ENCODE peak calls at places on chromosomes 12 and 14, in seven cellular contexts. H is stomach, E is neuronal stem cell, B is substantia nigra, I is small intestine, Q is testis, D is keratinocyte. U is an unnamed sample.

GRCh38 chr12:15700595-15700994 is 88.6 kb downstream of the EPS8 start:
- DNase-seq in I (no peak), H (no peak), D (peak), Q (no peak), B (no peak), E (no peak), U (no peak)

GRCh38 chr12:49974231-49974675 is 1.5 kb downstream of the AQP6 start:
- DNase-seq in Q (peak), B (peak), I (no peak), E (no peak), D (no peak), H (peak), U (no peak)

GRCh38 chr12:80491176-80491575 is 47.1 kb downstream of the PTPRQ start:
- DNase-seq in B (no peak), Q (no peak), D (no peak), E (no peak), I (no peak), H (no peak), U (no peak)

GRCh38 chr12:39467432-39467870 is 24.5 kb upstream of the KIF21A start:
- DNase-seq in Q (no peak), D (no peak), E (no peak), I (peak), H (no peak), B (no peak), U (no peak)

GRCh38 chr12:106248177-106248848 is 493 bp upstream of the CKAP4 start:
- DNase-seq in D (no peak), B (no peak), E (peak), H (peak), I (peak), Q (peak), U (no peak)

GRCh38 chr14:52189330-52189729 is 78.2 kb upstream of the PTGDR start:
- DNase-seq in D (no peak), Q (no peak), E (no peak), I (no peak), H (no peak), B (no peak), U (no peak)

GRCh38 chr12:12449533-12450025 is 92.7 kb downstream of the BORCS5 start:
- DNase-seq in E (no peak), H (peak), D (no peak), I (peak), B (no peak), Q (peak), U (no peak)

GRCh38 chr14:29993148-29993547 is 65.5 kb upstream of the PRKD1 start:
- DNase-seq in H (no peak), I (peak), B (no peak), E (no peak), D (no peak), Q (no peak), U (no peak)

GRCh38 chr12:6560501-6561205 is 4.8 kb upstream of the IFFO1 start:
- DNase-seq in I (no peak), H (no peak), E (no peak), B (no peak), D (no peak), Q (no peak), U (no peak)

GRCh38 chr14:32473476-32473875 is 144.4 kb downstream of the AKAP6 start:
- DNase-seq in Q (peak), I (peak), B (no peak), D (peak), H (no peak), E (no peak), U (no peak)

GRCh38 chr14:34003052-34003668 is 52.3 kb upstream of the EGLN3 start:
- DNase-seq in D (no peak), H (no peak), E (no peak), B (no peak), Q (no peak), I (no peak), U (no peak)

GRCh38 chr12:27229367-27229766 is 14.7 kb upstream of the STK38L start:
- DNase-seq in I (no peak), E (no peak), D (no peak), B (no peak), H (no peak), Q (no peak), U (no peak)

GRCh38 chr12:46701356-46701755 is 124.4 kb downstream of the SLC38A4 start:
- DNase-seq in I (no peak), H (no peak), Q (no peak), B (no peak), E (no peak), D (no peak), U (no peak)

GRCh38 chr14:105492966-105493871 is 2.2 kb downstream of the TEDC1 start:
- DNase-seq in I (no peak), Q (no peak), B (no peak), D (no peak), H (no peak), E (no peak), U (no peak)

GRCh38 chr12:51240971-51241370 is 2.3 kb downstream of the DAZAP2 start:
- DNase-seq in D (no peak), B (no peak), H (no peak), E (no peak), I (no peak), Q (no peak), U (no peak)

GRCh38 chr12:90261283-90261682 is 552.6 kb upstream of the ATP2B1 start:
- DNase-seq in D (no peak), B (no peak), I (no peak), H (no peak), Q (no peak), E (no peak), U (no peak)

GRCh38 chr12:104864668-104865067 is 93.4 kb downstream of the SLC41A2 start:
- DNase-seq in B (no peak), E (no peak), H (no peak), I (peak), Q (no peak), D (no peak), U (no peak)

GRCh38 chr12:79299447-79300198 is 391.1 kb downstream of the PAWR start:
- DNase-seq in D (no peak), Q (no peak), H (no peak), E (no peak), I (no peak), B (no peak), U (no peak)

GRCh38 chr12:47415054-47415453 is 290.8 kb downstream of the RPAP3 start:
- DNase-seq in D (no peak), Q (no peak), H (no peak), I (no peak), E (no peak), B (no peak), U (no peak)

GRCh38 chr14:69048456-69048855 is 69.4 kb upstream of the ACTN1 start:
- DNase-seq in H (peak), E (no peak), Q (peak), B (no peak), D (no peak), I (peak), U (no peak)

GRCh38 chr14:39107624-39108023 is 4.6 kb upstream of the SEC23A start:
- DNase-seq in E (no peak), H (no peak), Q (no peak), I (peak), D (no peak), B (no peak), U (no peak)

GRCh38 chr14:74333909-74334308 is 14.4 kb upstream of the VRTN start:
- DNase-seq in I (no peak), E (no peak), H (no peak), B (no peak), Q (no peak), D (no peak), U (no peak)

GRCh38 chr12:34304546-34304945 is 282.2 kb downstream of the ALG10 start:
- DNase-seq in D (no peak), B (no peak), H (no peak), Q (no peak), E (no peak), I (no peak), U (no peak)

GRCh38 chr14:33363687-33364086 is 425.0 kb downstream of the NPAS3 start:
- DNase-seq in I (no peak), B (no peak), Q (no peak), E (no peak), H (no peak), D (no peak), U (no peak)

GRCh38 chr14:75566321-75566720 is 12.1 kb upstream of the FLVCR2 start:
- DNase-seq in I (no peak), H (no peak), Q (no peak), D (no peak), E (no peak), B (no peak), U (no peak)

GRCh38 chr12:130916251-130916911 is 37.3 kb upstream of the ADGRD1 start:
- DNase-seq in B (peak), E (peak), D (no peak), I (peak), Q (peak), H (peak), U (peak)

GRCh38 chr12:90126125-90126524 is 417.5 kb upstream of the ATP2B1 start:
- DNase-seq in I (no peak), H (no peak), D (no peak), Q (no peak), E (no peak), B (no peak), U (no peak)

GRCh38 chr12:107503851-107504502 is 181.6 kb upstream of the PWP1 start:
- DNase-seq in H (no peak), B (no peak), D (no peak), E (no peak), I (no peak), Q (no peak), U (no peak)

GRCh38 chr12:124620606-124621295 is 53.3 kb upstream of the NCOR2 start:
- DNase-seq in E (no peak), D (peak), B (no peak), Q (no peak), I (no peak), H (no peak), U (no peak)

GRCh38 chr12:124623344-124623885 is 56.0 kb upstream of the NCOR2 start:
- DNase-seq in D (no peak), B (no peak), I (no peak), H (no peak), Q (no peak), E (no peak), U (no peak)

GRCh38 chr12:124622326-124622725 is 54.9 kb upstream of the NCOR2 start:
- DNase-seq in H (no peak), E (no peak), I (no peak), Q (no peak), B (no peak), D (no peak), U (no peak)

GRCh38 chr12:124621296-124621660 is 53.9 kb upstream of the NCOR2 start:
- DNase-seq in H (no peak), D (no peak), I (no peak), E (no peak), B (no peak), Q (peak), U (no peak)

DNA sequence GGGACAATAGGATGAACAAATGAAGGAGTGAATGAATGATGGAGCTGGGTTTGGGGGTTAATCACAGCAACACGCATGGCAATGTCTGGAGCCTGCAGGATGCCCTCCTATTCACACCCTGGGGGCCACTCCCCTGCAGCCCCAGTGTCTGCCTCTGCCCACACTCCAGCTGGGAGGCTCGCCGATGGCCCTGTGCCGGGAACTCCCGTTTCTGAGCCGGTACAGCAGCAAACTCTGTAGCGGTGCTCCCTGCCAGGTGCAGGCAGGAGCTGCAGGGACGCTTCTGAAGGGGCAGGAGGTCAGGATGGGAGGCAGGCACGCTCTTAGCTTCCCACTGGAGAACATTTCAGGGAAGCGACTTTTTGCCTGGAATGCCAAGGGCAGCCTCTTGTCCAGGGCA is 55.4 kb upstream of the NCOR2 start:
- DNase-seq in H (no peak), D (no peak), I (no peak), Q (peak), E (no peak), B (no peak), U (no peak)
- H3K27ac ChIP-seq in H (no peak), D (no peak), I (no peak), Q (no peak), E (no peak), B (no peak), U (no peak)

GRCh38 chr14:23537351-23538048 is 14.1 kb downstream of the ZFHX2 start:
- DNase-seq in Q (no peak), I (no peak), E (no peak), H (no peak), B (no peak), D (no peak), U (no peak)

GRCh38 chr14:23539209-23539866 is 12.2 kb downstream of the ZFHX2 start:
- DNase-seq in B (peak), Q (peak), E (peak), I (peak), H (no peak), D (no peak), U (no peak)

GRCh38 chr14:23536494-23536893 is 15.1 kb downstream of the ZFHX2 start:
- DNase-seq in Q (no peak), H (no peak), D (no peak), B (no peak), E (no peak), I (no peak), U (no peak)

GRCh38 chr14:23538785-23539184 is 12.8 kb downstream of the ZFHX2 start:
- DNase-seq in Q (no peak), B (peak), I (no peak), H (no peak), E (no peak), D (no peak), U (no peak)

DNA sequence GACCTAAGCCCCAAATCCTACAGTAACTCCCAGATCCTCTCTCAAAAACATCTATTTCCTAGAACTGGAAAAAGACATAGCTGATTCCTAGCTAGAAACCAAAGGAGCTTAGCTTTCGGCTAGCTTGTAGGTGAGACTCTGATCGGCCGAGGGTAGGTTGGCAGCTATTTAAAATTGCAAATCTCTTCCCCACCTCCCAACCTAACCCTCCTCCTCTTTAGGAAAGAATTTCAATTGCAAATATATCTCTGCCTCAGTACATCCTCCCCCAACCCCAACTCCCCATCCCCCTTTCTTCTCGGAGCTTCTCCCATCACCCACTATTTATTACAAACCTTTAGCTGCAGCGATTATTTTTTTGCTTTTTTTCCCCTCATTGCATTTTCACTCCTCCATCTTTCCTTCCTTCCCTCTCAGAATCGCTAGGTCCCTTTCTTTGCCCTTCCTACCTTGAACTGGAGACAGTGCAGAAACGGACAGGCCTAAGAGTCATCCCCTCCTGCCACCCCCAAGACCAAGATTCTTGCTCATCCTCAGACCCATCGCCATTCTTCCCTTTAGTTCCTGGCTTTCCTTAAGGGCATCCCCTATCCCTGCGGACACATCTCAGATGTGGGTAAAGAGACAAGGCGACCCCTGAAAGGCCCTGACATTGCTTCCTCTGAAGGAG is 13.4 kb downstream of the ZFHX2 start:
- DNase-seq in D (no peak), Q (no peak), E (no peak), I (no peak), B (no peak), H (no peak), U (no peak)
- H3K27ac ChIP-seq in D (no peak), Q (no peak), E (peak), I (no peak), B (peak), H (no peak), U (peak)

GRCh38 chr12:132310181-132311040 is 19.0 kb downstream of the GALNT9 start:
- DNase-seq in Q (no peak), B (no peak), D (no peak), I (no peak), H (no peak), E (no peak), U (no peak)

GRCh38 chr12:132314035-132314434 is 15.4 kb downstream of the GALNT9 start:
- DNase-seq in I (no peak), Q (no peak), H (no peak), D (no peak), E (no peak), B (no peak), U (no peak)

GRCh38 chr12:132311201-132311915 is 18.0 kb downstream of the GALNT9 start:
- DNase-seq in Q (no peak), D (no peak), H (no peak), E (no peak), I (no peak), B (no peak), U (no peak)

GRCh38 chr12:132313182-132313581 is 16.2 kb downstream of the GALNT9 start:
- DNase-seq in I (no peak), E (no peak), B (no peak), H (no peak), D (no peak), Q (no peak), U (no peak)

GRCh38 chr12:132312516-132312915 is 16.9 kb downstream of the GALNT9 start:
- DNase-seq in E (no peak), Q (no peak), H (no peak), I (no peak), D (no peak), B (no peak), U (no peak)
- H3K27ac ChIP-seq in E (no peak), Q (no peak), H (no peak), I (no peak), D (no peak), B (no peak), U (no peak)

GRCh38 chr14:96086032-96086431 is 46.9 kb downstream of the C14orf132 start:
- DNase-seq in Q (no peak), D (no peak), E (no peak), H (no peak), B (no peak), I (no peak), U (no peak)
- H3K27ac ChIP-seq in Q (no peak), D (no peak), E (no peak), H (no peak), B (no peak), I (no peak), U (no peak)

GRCh38 chr12:114975974-114976310 is 292.0 kb upstream of the TBX3 start:
- DNase-seq in H (no peak), D (no peak), I (no peak), Q (no peak), B (no peak), E (no peak), U (no peak)

GRCh38 chr12:114976959-114977358 is 293.0 kb upstream of the TBX3 start:
- DNase-seq in I (no peak), E (no peak), Q (no peak), B (no peak), H (no peak), D (no peak), U (no peak)

GRCh38 chr12:114974333-114974732 is 290.4 kb upstream of the TBX3 start:
- DNase-seq in B (no peak), E (no peak), D (no peak), I (no peak), H (no peak), Q (no peak), U (no peak)

GRCh38 chr12:114975283-114975973 is 291.5 kb upstream of the TBX3 start:
- DNase-seq in I (no peak), D (no peak), Q (no peak), H (no peak), E (no peak), B (no peak), U (no peak)

GRCh38 chr12:114976361-114976760 is 292.4 kb upstream of the TBX3 start:
- DNase-seq in I (no peak), H (no peak), Q (no peak), D (no peak), E (no peak), B (no peak), U (no peak)
- H3K27ac ChIP-seq in I (no peak), H (no peak), Q (no peak), D (no peak), E (no peak), B (no peak), U (no peak)